ENCODE peak calls at places on chromosome 18, in six cellular contexts. X is HCT116, B is H1, Q is HepG2, Z is GM12878, C is SK-N-SH. L is an unnamed sample.

GRCh38 chr18:2985628-2986027 is 27.3 kb downstream of the LPIN2 start:
- DNase-seq in Q (peak), X (peak), C (no peak), Z (no peak), B (no peak), L (no peak)

GRCh38 chr18:61282926-61283325 is 50.3 kb upstream of the CDH20 start:
- DNase-seq in Z (no peak), X (no peak), C (no peak), Q (no peak), B (no peak), L (no peak)

GRCh38 chr18:61766266-61766884 is 126.4 kb downstream of the RNF152 start:
- DNase-seq in Z (no peak), X (no peak), Q (no peak), C (no peak), B (no peak), L (no peak)

GRCh38 chr18:73563345-73563744 is 584.3 kb downstream of the FBXO15 start:
- DNase-seq in Q (no peak), Z (no peak), B (no peak), X (no peak), C (no peak), L (no peak)

GRCh38 chr18:13539843-13540535 is 186.4 kb downstream of the FAM210A start:
- DNase-seq in B (no peak), Q (no peak), C (no peak), X (no peak), Z (no peak), L (peak)

GRCh38 chr18:59898609-59899297 is 1.0 kb upstream of the PMAIP1 start:
- DNase-seq in C (no peak), Z (no peak), Q (no peak), X (no peak), B (no peak), L (no peak)

GRCh38 chr18:79495591-79496071 is 99.9 kb downstream of the NFATC1 start:
- DNase-seq in C (no peak), B (no peak), Z (no peak), X (no peak), Q (no peak), L (no peak)

GRCh38 chr18:29156531-29156930 is 979.6 kb upstream of the CDH2 start:
- DNase-seq in X (no peak), Z (no peak), B (no peak), Q (no peak), C (no peak), L (no peak)

GRCh38 chr18:7566587-7567486 is at the start of gene PTPRM:
- DNase-seq in B (no peak), X (peak), Z (no peak), Q (peak), C (peak), L (peak)

GRCh38 chr18:7521226-7521856 is 45.8 kb upstream of the PTPRM start:
- DNase-seq in X (no peak), Q (no peak), B (no peak), C (no peak), Z (no peak), L (no peak)

GRCh38 chr18:8450013-8450412 is 159.2 kb upstream of the RAB12 start:
- DNase-seq in Z (no peak), C (no peak), Q (no peak), B (peak), X (peak), L (peak)

GRCh38 chr18:55605820-55606252 is 17.8 kb upstream of the TCF4 start:
- DNase-seq in Z (no peak), B (no peak), X (no peak), Q (no peak), C (no peak), L (no peak)

GRCh38 chr18:7395566-7395965 is 164.7 kb downstream of the LRRC30 start:
- DNase-seq in X (no peak), B (no peak), C (no peak), Z (no peak), Q (no peak), L (no peak)

GRCh38 chr18:24086082-24086481 is 52.8 kb upstream of the CABYR start:
- DNase-seq in C (no peak), Z (no peak), X (no peak), Q (no peak), B (no peak), L (no peak)

GRCh38 chr18:24089626-24090337 is 49.1 kb upstream of the CABYR start:
- DNase-seq in Q (no peak), X (no peak), B (no peak), Z (no peak), C (no peak), L (no peak)

GRCh38 chr18:24090876-24091275 is 48.0 kb upstream of the CABYR start:
- DNase-seq in Z (no peak), Q (no peak), C (no peak), X (no peak), B (no peak), L (no peak)

GRCh38 chr18:24094561-24094960 is 44.3 kb upstream of the CABYR start:
- DNase-seq in B (no peak), C (no peak), X (no peak), Z (no peak), Q (no peak), L (no peak)

GRCh38 chr18:24089059-24089458 is 49.8 kb upstream of the CABYR start:
- DNase-seq in C (peak), Z (no peak), X (no peak), Q (no peak), B (no peak), L (no peak)
- TF ChIP-seq JUND in C (no peak), Z (no peak), X (no peak), Q (no peak), B (no peak), L (no peak)

DNA sequence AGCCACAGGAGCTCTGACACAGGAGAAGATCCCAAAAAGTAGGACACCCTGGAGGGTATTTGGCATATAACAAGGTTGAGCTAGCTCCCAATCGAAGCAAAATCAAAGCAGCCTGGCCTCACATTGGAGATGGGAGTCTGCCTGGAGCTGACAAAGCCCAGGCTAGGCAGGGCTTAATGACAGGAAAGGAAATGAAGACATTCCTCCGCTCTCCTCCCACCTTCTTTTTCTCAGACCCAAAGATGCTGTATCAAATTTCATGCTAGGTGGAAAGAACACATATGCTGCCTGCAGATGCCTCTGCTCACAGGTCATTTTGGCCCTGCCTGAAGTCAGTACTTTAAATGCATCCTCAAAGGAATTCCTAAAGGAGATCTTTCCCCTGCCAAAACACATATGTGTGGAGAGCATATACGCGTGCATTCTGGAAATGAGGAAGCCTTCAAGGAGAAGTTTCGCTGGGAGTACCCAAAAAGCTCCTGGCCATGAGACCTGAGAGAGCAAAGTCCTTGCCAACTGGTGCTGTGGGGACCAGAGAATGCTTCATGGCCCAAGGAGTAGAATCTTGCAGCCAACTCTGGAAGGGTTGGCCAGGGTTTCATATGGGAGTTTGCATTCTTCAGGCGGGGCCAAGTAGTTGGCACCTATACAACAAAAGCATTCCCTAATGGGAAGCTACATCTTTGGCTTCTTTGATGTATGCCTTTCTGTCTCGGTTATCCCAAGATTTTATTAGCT is 88.0 kb downstream of the AQP4 start:
- DNase-seq in Z (no peak), Q (no peak), C (no peak), B (no peak), X (no peak), L (no peak)
- TF ChIP-seq JUND in Z (no peak), Q (no peak), C (no peak), B (no peak), X (no peak), L (no peak)

GRCh38 chr18:48915621-48916425 is 34.9 kb downstream of the SMAD7 start:
- DNase-seq in X (no peak), B (no peak), Q (no peak), C (no peak), Z (no peak), L (no peak)
- TF ChIP-seq JUND in X (no peak), B (no peak), Q (no peak), C (no peak), Z (no peak), L (no peak)

GRCh38 chr18:47109049-47109448 is 41.3 kb downstream of the HDHD2 start:
- DNase-seq in Q (no peak), C (peak), X (no peak), B (no peak), Z (no peak), L (no peak)
- TF ChIP-seq JUND in Q (no peak), C (no peak), X (no peak), B (no peak), Z (no peak), L (no peak)

GRCh38 chr18:63253428-63254372 is 65.9 kb downstream of the BCL2 start:
- DNase-seq in C (no peak), Z (no peak), X (no peak), B (no peak), Q (no peak), L (no peak)
- TF ChIP-seq JUND in C (no peak), Z (no peak), X (no peak), B (no peak), Q (no peak), L (no peak)

GRCh38 chr18:67875936-67876335 is 359.4 kb upstream of the DSEL start:
- DNase-seq in Z (no peak), C (no peak), Q (no peak), B (no peak), X (no peak), L (no peak)
- TF ChIP-seq JUND in Z (no peak), C (no peak), Q (no peak), B (no peak), X (no peak), L (no peak)